ENCODE peak calls at places on chromosome 1, in five cellular contexts. V is NT2/D1, A is SK-N-SH, K is HCT116, Y is K562. S is an unnamed sample.

GRCh38 chr1:38004284-38005101 is 821 bp downstream of the FHL3 start:
- DNase-seq in K (no peak), A (peak), Y (no peak), V (no peak), S (no peak)

GRCh38 chr1:168138134-168138533 is 1.4 kb upstream of the GPR161 start:
- DNase-seq in A (no peak), K (no peak), Y (no peak), V (no peak), S (no peak)

GRCh38 chr1:210072129-210072528 is 134.1 kb downstream of the SYT14 start:
- DNase-seq in V (no peak), Y (no peak), K (no peak), A (peak), S (no peak)

GRCh38 chr1:54378157-54378883 is 27.9 kb downstream of the SSBP3 start:
- DNase-seq in A (no peak), K (no peak), Y (no peak), V (peak), S (no peak)

GRCh38 chr1:43836267-43836951 is 97.2 kb upstream of the ARTN start:
- DNase-seq in K (no peak), V (no peak), A (peak), Y (peak), S (peak)

GRCh38 chr1:179817789-179818188 is 59.8 kb downstream of the TOR1AIP2 start:
- DNase-seq in K (no peak), Y (no peak), A (peak), V (no peak), S (no peak)

GRCh38 chr1:117118101-117118500 is 3.4 kb downstream of the TRIM45 start:
- DNase-seq in A (no peak), K (no peak), V (no peak), Y (no peak), S (no peak)

GRCh38 chr1:29802181-29803068 is 566.1 kb downstream of the PTPRU start:
- DNase-seq in A (peak), V (no peak), K (no peak), Y (no peak), S (no peak)

GRCh38 chr1:151934048-151934493 is 24.8 kb upstream of the THEM4 start:
- DNase-seq in K (no peak), Y (peak), V (peak), A (peak), S (peak)

GRCh38 chr1:162892916-162893714 is 32.1 kb upstream of the CCDC190 start:
- DNase-seq in Y (no peak), V (no peak), A (no peak), K (no peak), S (peak)

GRCh38 chr1:111725192-111725591 is 14.0 kb downstream of the INKA2 start:
- DNase-seq in A (no peak), K (no peak), V (no peak), Y (peak), S (no peak)

GRCh38 chr1:243496173-243496553 is 240.3 kb downstream of the SDCCAG8 start:
- DNase-seq in Y (no peak), A (no peak), K (no peak), V (no peak), S (no peak)

GRCh38 chr1:167713330-167714081 is 8.3 kb upstream of the MPZL1 start:
- DNase-seq in K (no peak), Y (no peak), A (peak), V (no peak), S (no peak)

GRCh38 chr1:192951961-192952460 is 107.1 kb downstream of the UCHL5 start:
- DNase-seq in A (no peak), K (no peak), V (no peak), Y (no peak), S (no peak)

GRCh38 chr1:234758851-234759250 is 148.9 kb upstream of the IRF2BP2 start:
- DNase-seq in K (no peak), V (no peak), Y (no peak), A (no peak), S (no peak)

GRCh38 chr1:86758570-86758969 is 54.2 kb downstream of the SH3GLB1 start:
- DNase-seq in Y (no peak), V (no peak), A (no peak), K (no peak), S (peak)

GRCh38 chr1:160953030-160953429 is 1.6 kb downstream of the ITLN2 start:
- DNase-seq in K (no peak), Y (no peak), V (no peak), A (no peak), S (no peak)

GRCh38 chr1:84991097-84991890 is 5.6 kb downstream of the MCOLN2 start:
- DNase-seq in A (no peak), V (no peak), K (no peak), Y (no peak), S (no peak)

GRCh38 chr1:15261155-15262002 is 14.4 kb downstream of the FHAD1 start:
- DNase-seq in A (no peak), K (peak), Y (no peak), V (no peak), S (peak)

GRCh38 chr1:190436615-190437014 is 41.0 kb downstream of the BRINP3 start:
- DNase-seq in V (no peak), A (peak), Y (no peak), K (peak), S (peak)

GRCh38 chr1:229340496-229340895 is 2.4 kb downstream of the CCSAP start:
- DNase-seq in Y (no peak), K (no peak), V (no peak), A (no peak), S (no peak)

GRCh38 chr1:229341811-229342304 is 989 bp downstream of the CCSAP start:
- DNase-seq in Y (no peak), V (peak), A (no peak), K (no peak), S (no peak)

GRCh38 chr1:229339086-229339485 is 3.8 kb downstream of the CCSAP start:
- DNase-seq in Y (no peak), A (no peak), V (no peak), K (no peak), S (no peak)

GRCh38 chr1:229342305-229342901 is 444 bp downstream of the CCSAP start:
- DNase-seq in Y (peak), K (peak), V (peak), A (peak), S (peak)

GRCh38 chr1:229339520-229339919 is 3.3 kb downstream of the CCSAP start:
- DNase-seq in V (no peak), K (no peak), Y (no peak), A (no peak), S (no peak)
- TF ChIP-seq YY1 in V (no peak), K (no peak), Y (no peak), A (no peak), S (no peak)

GRCh38 chr1:57082711-57083439 is 117.1 kb upstream of the C8B start:
- DNase-seq in Y (no peak), V (no peak), K (no peak), A (no peak), S (no peak)
- TF ChIP-seq YY1 in Y (no peak), V (no peak), K (no peak), A (no peak), S (no peak)

GRCh38 chr1:59520194-59520593 is 223.3 kb downstream of the FGGY start:
- DNase-seq in V (no peak), Y (no peak), K (no peak), A (no peak), S (no peak)

GRCh38 chr1:59522925-59523505 is 226.1 kb downstream of the FGGY start:
- DNase-seq in V (no peak), Y (no peak), A (no peak), K (no peak), S (peak)

GRCh38 chr1:59523745-59524450 is 227.0 kb downstream of the FGGY start:
- DNase-seq in V (no peak), A (no peak), Y (no peak), K (no peak), S (no peak)

GRCh38 chr1:59521456-59521855 is 224.6 kb downstream of the FGGY start:
- DNase-seq in V (no peak), Y (no peak), K (no peak), A (no peak), S (no peak)

GRCh38 chr1:59520759-59521442 is 224.0 kb downstream of the FGGY start:
- DNase-seq in K (no peak), V (no peak), A (no peak), Y (no peak), S (no peak)
- TF ChIP-seq YY1 in K (no peak), V (no peak), A (no peak), Y (no peak), S (no peak)

DNA sequence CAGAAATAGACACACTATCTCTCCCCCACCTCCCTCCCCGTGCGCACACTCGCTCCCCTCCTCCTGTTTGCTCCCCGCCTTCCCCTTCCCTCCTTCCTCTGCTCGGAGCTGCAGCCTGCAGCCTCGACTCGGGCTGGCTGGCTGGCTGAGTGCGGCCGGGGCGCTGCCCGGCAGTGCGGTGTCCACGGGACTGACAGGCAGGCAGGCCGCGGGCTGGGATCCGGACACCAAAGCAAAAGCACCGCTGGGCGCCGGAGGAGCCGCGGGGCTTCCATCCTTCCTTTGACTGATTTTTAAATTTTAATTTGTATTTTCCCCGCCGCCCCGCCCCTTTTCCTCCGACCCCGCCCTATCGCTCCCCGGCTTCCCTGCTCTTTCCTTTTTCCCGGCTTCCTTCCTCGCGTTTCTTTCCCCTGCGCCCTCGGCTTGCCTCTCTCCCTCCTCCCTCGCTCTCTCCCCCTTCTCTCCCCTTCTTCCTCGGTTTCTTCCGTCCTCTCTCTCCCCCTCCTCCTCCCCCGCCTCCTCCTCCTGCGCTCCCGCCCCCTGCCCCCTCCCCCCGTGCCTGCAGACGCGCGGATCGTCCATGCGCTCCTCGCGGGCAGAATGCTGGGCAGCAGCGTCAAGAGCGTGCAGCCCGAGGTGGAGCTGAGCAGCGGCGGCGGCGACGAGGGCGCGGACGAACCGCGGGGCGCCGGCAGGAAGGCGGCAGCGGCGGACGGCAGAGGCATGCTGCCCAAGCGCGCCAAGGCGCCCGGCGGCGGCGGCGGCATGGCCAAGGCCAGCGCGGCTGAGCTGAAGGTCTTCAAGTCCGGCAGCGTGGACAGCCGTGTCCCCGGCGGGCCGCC is 109.4 kb downstream of the NAV1 start:
- DNase-seq in V (no peak), Y (peak), K (no peak), A (peak), S (no peak)
- TF ChIP-seq YY1 in V (no peak), Y (no peak), K (no peak), A (no peak), S (no peak)

GRCh38 chr1:150302907-150303306 is 9.2 kb downstream of the MRPS21 start:
- DNase-seq in V (no peak), K (no peak), A (no peak), Y (no peak), S (no peak)
- TF ChIP-seq YY1 in V (no peak), K (no peak), A (no peak), Y (no peak), S (no peak)

GRCh38 chr1:228794173-228794572 is 58.9 kb downstream of the RHOU start:
- DNase-seq in K (no peak), Y (no peak), V (no peak), A (no peak), S (no peak)
- TF ChIP-seq YY1 in K (no peak), Y (no peak), V (no peak), A (no peak), S (no peak)